ENCODE peak calls at places on chromosomes 6 and 20, in four cellular contexts. E, U, X and P are unnamed samples.

GRCh38 chr6:42337985-42338572 is 113.6 kb downstream of the TRERF1 start:
- DNase-seq in E (no peak), U (no peak), X (no peak), P (no peak)

GRCh38 chr6:133764011-133764812 is 124.7 kb upstream of the TCF21 start:
- DNase-seq in X (no peak), E (no peak), U (no peak), P (no peak)

GRCh38 chr20:60009826-60010616 is 51.8 kb downstream of the CDH26 start:
- DNase-seq in E (no peak), X (peak; percentile 81), U (no peak), P (peak; percentile 18)

GRCh38 chr20:10253750-10254149 is 35.1 kb downstream of the SNAP25 start:
- DNase-seq in E (no peak), X (no peak), U (no peak), P (no peak)

GRCh38 chr6:145878591-145879295 is 64.1 kb upstream of the FBXO30 start:
- DNase-seq in X (no peak), U (no peak), E (no peak), P (no peak)

GRCh38 chr6:158642097-158642601 is 2.4 kb downstream of the DYNLT1 start:
- DNase-seq in U (no peak), E (no peak), X (peak; percentile 91), P (no peak)

GRCh38 chr6:134415194-134415593 is 97.3 kb upstream of the SGK1 start:
- DNase-seq in E (no peak), U (no peak), X (no peak), P (no peak)

GRCh38 chr20:53664121-53664520 is 70.5 kb upstream of the ZNF217 start:
- DNase-seq in U (no peak), E (no peak), X (no peak), P (no peak)

GRCh38 chr20:43189614-43190331 is at the start of gene PTPRT:
- DNase-seq in X (no peak), U (no peak), E (peak; percentile 66), P (no peak)

GRCh38 chr6:31666337-31666960 is 569 bp downstream of the CSNK2B start:
- DNase-seq in E (no peak), U (no peak), X (no peak), P (peak; percentile 53)

GRCh38 chr6:31663961-31664789 is 622 bp downstream of the GPANK1 start:
- DNase-seq in X (no peak), U (no peak), E (no peak), P (peak; percentile 75)

GRCh38 chr6:31665501-31666336 is at the start of gene CSNK2B:
- DNase-seq in U (peak; percentile 96), E (peak; percentile 96), X (peak; percentile 100), P (peak; percentile 100)

GRCh38 chr6:31663087-31663960 is 1.5 kb downstream of the GPANK1 start:
- DNase-seq in U (no peak), X (no peak), E (no peak), P (no peak)

GRCh38 chr6:31664790-31665500 is at the start of gene GPANK1:
- DNase-seq in U (peak; percentile 94), X (peak; percentile 98), E (peak; percentile 74), P (no peak)
- TF ChIP-seq EP300 in U (no peak), X (no peak), E (no peak), P (peak; percentile 61)

DNA sequence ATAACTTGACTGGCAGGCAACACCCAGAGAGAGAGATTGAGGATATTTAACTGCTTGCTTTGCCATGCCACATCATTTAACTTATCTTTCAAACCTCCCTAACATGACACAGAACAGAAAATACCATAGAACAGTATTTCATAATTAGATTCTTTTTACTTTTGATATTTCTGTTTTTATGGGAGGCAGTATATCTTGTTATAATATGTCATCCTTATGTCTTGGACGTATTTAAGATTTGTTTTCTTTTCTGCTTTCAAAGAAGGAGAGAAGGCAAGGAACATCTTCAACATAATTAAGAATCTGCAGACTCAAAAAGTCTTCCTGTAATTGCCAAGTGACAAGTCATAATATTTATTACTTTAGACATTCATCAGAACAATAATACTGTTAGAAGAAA is 1283.7 kb downstream of the GRIK2 start:
- DNase-seq in X (no peak), U (no peak), E (no peak), P (no peak)
- TF ChIP-seq EP300 in X (no peak), U (no peak), E (no peak), P (no peak)

DNA sequence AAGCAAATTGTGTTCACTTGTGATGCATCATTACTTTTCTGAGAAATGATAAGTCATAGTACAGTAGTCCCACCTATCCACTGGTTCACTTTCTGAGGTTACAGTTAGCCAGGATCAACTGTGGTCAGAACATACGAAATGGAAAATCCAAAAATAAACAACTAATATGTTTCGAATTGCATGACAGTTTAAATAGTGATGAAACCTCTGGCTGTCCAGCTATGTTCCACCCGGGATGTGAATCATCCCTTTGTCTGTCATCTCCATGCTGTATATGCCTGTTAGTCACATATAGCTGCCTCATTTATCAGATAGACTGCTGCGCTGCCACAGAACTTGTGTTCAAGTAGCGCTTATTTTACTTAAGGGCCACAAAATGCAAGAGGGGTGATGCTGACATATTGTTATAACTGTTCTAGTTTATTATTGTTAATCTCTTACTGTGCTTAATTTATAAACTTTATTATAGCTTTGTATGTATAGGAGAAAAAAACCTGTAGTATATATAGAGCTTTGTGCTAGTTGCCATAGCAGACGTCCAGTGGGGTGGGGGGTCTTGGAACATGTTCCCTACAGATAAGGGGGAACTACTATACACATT is 29.2 kb downstream of the AFDN start:
- DNase-seq in U (peak; percentile 19), X (no peak), E (no peak), P (peak; percentile 54)
- TF ChIP-seq EP300 in U (no peak), X (no peak), E (no peak), P (peak; percentile 93)

GRCh38 chr20:61274326-61274725 is 22.3 kb downstream of the CDH4 start:
- DNase-seq in U (no peak), X (no peak), E (no peak), P (no peak)
- TF ChIP-seq EP300 in U (no peak), X (no peak), E (no peak), P (no peak)

GRCh38 chr20:51980277-51980676 is 178.0 kb upstream of the SALL4 start:
- DNase-seq in U (no peak), E (no peak), X (no peak), P (no peak)

GRCh38 chr20:51987812-51988211 is 185.5 kb upstream of the SALL4 start:
- DNase-seq in E (no peak), X (no peak), U (peak; percentile 17), P (no peak)

GRCh38 chr20:51985013-51985415 is 182.7 kb upstream of the SALL4 start:
- DNase-seq in E (peak; percentile 60), X (no peak), U (peak; percentile 82), P (no peak)

GRCh38 chr20:51985753-51986152 is 183.4 kb upstream of the SALL4 start:
- DNase-seq in E (no peak), U (no peak), X (no peak), P (no peak)
- TF ChIP-seq EP300 in E (no peak), U (no peak), X (no peak), P (no peak)

DNA sequence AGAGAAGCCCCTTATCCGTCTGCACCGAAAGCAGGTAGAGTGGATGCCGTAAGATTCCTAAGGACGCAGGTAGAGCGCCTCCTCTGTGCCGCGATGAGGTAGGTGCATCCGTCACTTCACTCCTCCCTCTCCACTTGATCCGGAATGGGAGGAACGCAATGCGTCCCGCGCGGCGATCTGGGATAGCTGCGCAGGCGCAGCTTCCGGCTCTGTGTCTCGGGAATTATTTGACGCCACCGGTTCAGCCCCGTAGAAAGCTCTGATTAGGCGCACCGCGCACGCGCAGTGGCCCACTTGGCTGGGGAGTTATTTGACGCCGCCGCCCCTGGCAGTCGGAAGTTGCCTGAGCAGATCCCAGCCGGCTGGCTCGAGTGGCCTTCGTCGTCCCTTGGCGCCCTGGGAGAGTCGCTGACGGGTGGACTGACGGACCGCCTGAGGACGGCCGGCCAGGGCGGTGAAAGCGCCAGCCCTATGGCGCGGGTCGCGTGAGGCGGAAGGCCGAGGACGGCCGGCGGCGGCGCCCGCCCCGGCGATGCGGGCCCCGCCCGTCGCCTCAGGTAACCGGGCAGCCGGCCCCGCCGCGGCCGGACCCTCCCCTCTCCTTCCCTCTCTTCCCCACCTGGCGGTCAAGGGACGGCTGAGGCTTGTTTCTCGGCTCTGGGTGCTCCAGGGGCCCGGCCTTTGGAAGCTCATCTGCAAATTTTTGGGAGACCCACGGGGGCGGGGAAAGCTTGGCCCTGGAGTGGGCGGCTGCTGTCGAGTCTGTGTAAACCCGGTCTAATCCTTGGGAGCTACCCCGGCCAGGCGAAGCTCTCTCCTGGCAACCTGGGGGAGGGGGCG is at the start of gene RALGAPB:
- DNase-seq in U (peak; percentile 99), E (peak; percentile 96), X (peak; percentile 99), P (peak; percentile 93)
- TF ChIP-seq EP300 in U (no peak), E (peak; percentile 9), X (no peak), P (no peak)